ENCODE peak calls at places on chromosomes 16 and 17, in five cellular contexts. H is adrenal gland, O is IMR-90, X is right lobe of liver, G is transverse colon. L is an unnamed sample.

GRCh38 chr17:280216-280615 is 72.4 kb downstream of the RPH3AL start:
- DNase-seq in H (peak; percentile 13), O (no peak), X (peak; percentile 25), G (no peak), L (no peak)

GRCh38 chr17:13787636-13788035 is 185.9 kb upstream of the HS3ST3A1 start:
- DNase-seq in H (no peak), O (no peak), X (no peak), G (no peak), L (no peak)

GRCh38 chr17:29710891-29711418 is 88.2 kb upstream of the CORO6 start:
- DNase-seq in H (no peak), O (peak; percentile 56), X (no peak), G (no peak), L (no peak)

GRCh38 chr17:29042679-29043538 is at the start of gene PIPOX:
- DNase-seq in H (peak; percentile 48), O (peak; percentile 15), X (peak; percentile 92), G (peak; percentile 15), L (no peak)

GRCh38 chr17:38898291-38898679 is 27.1 kb upstream of the LASP1NB start:
- DNase-seq in H (no peak), O (no peak), X (no peak), G (peak; percentile 62), L (no peak)

GRCh38 chr17:76566988-76567431 is 18.6 kb downstream of the ST6GALNAC2 start:
- DNase-seq in H (no peak), O (no peak), X (no peak), G (no peak), L (no peak)

GRCh38 chr17:82424001-82424862 is 5.8 kb upstream of the OGFOD3 start:
- DNase-seq in H (peak; percentile 57), O (peak; percentile 32), X (no peak), G (peak; percentile 55), L (no peak)

GRCh38 chr16:10878644-10879498 is 1.9 kb downstream of the CIITA start:
- DNase-seq in H (peak; percentile 75), O (peak; percentile 19), X (peak; percentile 81), G (peak; percentile 58), L (no peak)

GRCh38 chr17:83173997-83174858 is 94.8 kb downstream of the METRNL start:
- DNase-seq in H (peak; percentile 17), O (peak; percentile 21), X (peak; percentile 54), G (no peak), L (no peak)

GRCh38 chr16:10261077-10261476 is 78.8 kb upstream of the GRIN2A start:
- DNase-seq in H (no peak), O (no peak), X (no peak), G (no peak), L (no peak)

GRCh38 chr16:56295059-56295673 is 103.9 kb downstream of the GNAO1 start:
- DNase-seq in H (no peak), O (peak; percentile 6), X (no peak), G (no peak), L (no peak)

GRCh38 chr16:57530104-57530522 is 6.3 kb downstream of the CCDC102A start:
- DNase-seq in H (peak; percentile 37), O (peak; percentile 76), X (peak; percentile 31), G (peak; percentile 63), L (no peak)

GRCh38 chr17:7853693-7854043 is 1.2 kb upstream of the TMEM88 start:
- DNase-seq in H (peak; percentile 47), O (no peak), X (no peak), G (no peak), L (no peak)

GRCh38 chr17:55661359-55661758 is 61.3 kb downstream of the TMEM100 start:
- DNase-seq in H (no peak), O (no peak), X (no peak), G (no peak), L (no peak)

GRCh38 chr16:47247691-47248090 is 103.9 kb upstream of the NETO2 start:
- DNase-seq in H (no peak), O (no peak), X (no peak), G (no peak), L (no peak)

GRCh38 chr17:64781810-64782555 is 119.9 kb upstream of the SMURF2 start:
- DNase-seq in H (no peak), O (no peak), X (peak; percentile 42), G (no peak), L (no peak)

GRCh38 chr16:54602666-54603065 is 316.1 kb upstream of the IRX3 start:
- DNase-seq in H (no peak), O (no peak), X (no peak), G (no peak), L (no peak)

GRCh38 chr16:13863075-13863765 is 56.7 kb upstream of the ERCC4 start:
- DNase-seq in H (no peak), O (no peak), X (no peak), G (no peak), L (no peak)

GRCh38 chr17:15307686-15308085 is 33.7 kb downstream of the TEKT3 start:
- DNase-seq in H (no peak), O (peak; percentile 89), X (no peak), G (peak; percentile 41), L (no peak)

GRCh38 chr16:75931043-75931442 is 204.8 kb upstream of the CPHXL start:
- DNase-seq in H (no peak), O (peak; percentile 97), X (no peak), G (no peak), L (no peak)

GRCh38 chr16:84024854-84025253 is 17.7 kb downstream of the SLC38A8 start:
- DNase-seq in H (no peak), O (peak; percentile 90), X (no peak), G (no peak), L (no peak)

GRCh38 chr17:47948706-47949196 is 7.4 kb downstream of the PNPO start:
- DNase-seq in H (peak; percentile 77), O (no peak), X (peak; percentile 94), G (no peak), L (no peak)
- TF ChIP-seq CTCF in H (no peak), O (no peak), X (no peak), G (no peak), L (no peak)

DNA sequence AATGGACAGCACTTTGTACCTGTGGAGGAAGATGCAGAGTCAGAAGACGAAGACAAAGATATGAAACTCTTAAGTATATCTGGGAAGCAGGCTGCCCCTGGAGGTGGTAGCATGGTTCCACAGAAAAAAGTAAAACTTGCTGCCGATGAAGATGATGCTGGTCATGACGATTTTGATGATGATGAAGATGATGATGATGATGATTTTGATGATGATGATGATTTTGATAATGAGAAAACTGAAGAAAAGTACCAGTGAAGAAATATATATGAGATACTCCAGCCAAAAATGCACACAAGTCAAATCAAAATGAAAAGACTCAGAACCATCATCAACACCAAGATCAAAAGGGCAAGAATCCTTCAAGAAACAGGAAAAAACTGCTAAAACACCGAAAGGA is 268.5 kb upstream of the EEF2KMT start:
- DNase-seq in H (no peak), O (no peak), X (no peak), G (no peak), L (no peak)
- TF ChIP-seq POLR2A in H (no peak), O (no peak), X (no peak), G (no peak), L (no peak)

GRCh38 chr16:6852643-6853042 is 480.0 kb upstream of the RBFOX1 start:
- DNase-seq in H (no peak), O (no peak), X (no peak), G (no peak), L (no peak)
- H3K27me3 ChIP-seq in H (no peaks in the 10 kb centered on the region), O (no peaks in the 10 kb centered on the region), X (no peaks in the 10 kb centered on the region), G (no peaks in the 10 kb centered on the region), L (no peaks in the 10 kb centered on the region)

GRCh38 chr17:36791961-36792475 is 145.3 kb upstream of the LHX1 start:
- DNase-seq in H (no peak), O (no peak), X (peak; percentile 15), G (no peak), L (no peak)
- TF ChIP-seq CTCF in H (no peak), O (no peak), X (no peak), G (no peak), L (no peak)

GRCh38 chr16:4113358-4114256 is 2.6 kb downstream of the ADCY9 start:
- DNase-seq in H (no peak), O (no peak), X (peak; percentile 61), G (no peak), L (no peak)

GRCh38 chr16:4116328-4117249 is at the start of gene ADCY9:
- DNase-seq in H (peak; percentile 60), O (peak; percentile 73), X (peak; percentile 83), G (peak; percentile 82), L (no peak)

GRCh38 chr16:4115941-4116327 is 308 bp downstream of the ADCY9 start:
- DNase-seq in H (no peak), O (no peak), X (no peak), G (no peak), L (no peak)

GRCh38 chr16:4114257-4115208 is 1.7 kb downstream of the ADCY9 start:
- DNase-seq in H (no peak), O (no peak), X (no peak), G (no peak), L (no peak)

GRCh38 chr16:4115209-4115940 is 867 bp downstream of the ADCY9 start:
- DNase-seq in H (peak; percentile 64), O (peak; percentile 74), X (peak; percentile 59), G (peak; percentile 51), L (no peak)
- TF ChIP-seq POLR2A in H (no peak), O (no peak), X (no peak), G (no peak), L (no peak)

GRCh38 chr17:79187186-79187585 is 112.6 kb downstream of the ENGASE start:
- DNase-seq in H (no peak), O (no peak), X (no peak), G (no peak), L (no peak)

GRCh38 chr17:79188679-79189078 is 114.1 kb downstream of the ENGASE start:
- DNase-seq in H (no peak), O (no peak), X (no peak), G (no peak), L (no peak)

GRCh38 chr17:79185671-79186070 is 111.0 kb downstream of the ENGASE start:
- DNase-seq in H (no peak), O (no peak), X (no peak), G (no peak), L (no peak)

GRCh38 chr17:79188048-79188447 is 113.4 kb downstream of the ENGASE start:
- DNase-seq in H (no peak), O (no peak), X (no peak), G (no peak), L (no peak)

GRCh38 chr17:79186406-79186805 is 111.8 kb downstream of the ENGASE start:
- DNase-seq in H (no peak), O (no peak), X (no peak), G (no peak), L (no peak)
- H3K27me3 ChIP-seq in H (peaks cover 43% of the 10 kb centered on the region), O (peaks cover 45% of the 10 kb centered on the region), X (no peaks in the 10 kb centered on the region), G (peaks cover 60% of the 10 kb centered on the region), L (peaks cover 4% of the 10 kb centered on the region)

GRCh38 chr17:4263282-4264215 is at the start of gene ANKFY1:
- DNase-seq in H (peak; percentile 97), O (peak; percentile 92), X (peak; percentile 97), G (peak; percentile 97), L (peak; percentile 59)
- TF ChIP-seq CTCF in H (no peak), O (peak; percentile 31), X (no peak), G (peak; percentile 7), L (no peak)

L was measured in esophagus squamous epithelium.